ENCODE peak calls at places on chromosomes 11 and 22, in eight cellular contexts. U is neural crest cell, S is pancreas, B is coronary artery, V is AG09319, C is neural progenitor cell, J is HCT116, P is type B pancreatic cell. K is an unnamed sample.

GRCh38 chr11:5443835-5444393 is 2.6 kb upstream of the OR51I1 start:
- DNase-seq in C (no peak), B (no peak), P (no peak), S (no peak), V (no peak), J (no peak), U (no peak), K (no peak)

GRCh38 chr22:39422101-39422500 is 22.5 kb downstream of the TAB1 start:
- DNase-seq in B (no peak), V (no peak), U (no peak), S (no peak), P (no peak), J (no peak), C (no peak), K (no peak)

GRCh38 chr11:102473543-102473942 is 21.0 kb upstream of the TMEM123 start:
- DNase-seq in C (no peak), B (no peak), S (no peak), J (no peak), V (no peak), U (no peak), P (no peak), K (no peak)

GRCh38 chr11:39236916-39237315 is 2222.5 kb downstream of the LRRC4C start:
- DNase-seq in C (peak), P (no peak), U (no peak), J (no peak), V (no peak), S (no peak), B (no peak), K (no peak)

GRCh38 chr11:12862761-12863469 is 146.2 kb upstream of the RASSF10 start:
- DNase-seq in C (peak), V (peak), B (no peak), J (no peak), S (no peak), P (no peak), U (peak), K (no peak)

GRCh38 chr11:7592706-7593105 is 78.9 kb downstream of the PPFIBP2 start:
- DNase-seq in P (no peak), B (peak), U (no peak), S (peak), C (no peak), J (no peak), V (peak), K (no peak)

GRCh38 chr22:19037282-19038163 is 84.7 kb downstream of the DGCR2 start:
- DNase-seq in J (no peak), S (no peak), P (peak), B (no peak), U (no peak), V (no peak), C (no peak), K (no peak)

GRCh38 chr11:19921976-19922688 is 209.5 kb downstream of the NAV2 start:
- DNase-seq in U (no peak), P (no peak), C (no peak), V (no peak), J (no peak), S (no peak), B (no peak), K (no peak)

GRCh38 chr11:58024601-58025091 is 965 bp downstream of the OR9Q1 start:
- DNase-seq in U (no peak), V (no peak), J (no peak), C (no peak), B (no peak), P (no peak), S (peak), K (no peak)

DNA sequence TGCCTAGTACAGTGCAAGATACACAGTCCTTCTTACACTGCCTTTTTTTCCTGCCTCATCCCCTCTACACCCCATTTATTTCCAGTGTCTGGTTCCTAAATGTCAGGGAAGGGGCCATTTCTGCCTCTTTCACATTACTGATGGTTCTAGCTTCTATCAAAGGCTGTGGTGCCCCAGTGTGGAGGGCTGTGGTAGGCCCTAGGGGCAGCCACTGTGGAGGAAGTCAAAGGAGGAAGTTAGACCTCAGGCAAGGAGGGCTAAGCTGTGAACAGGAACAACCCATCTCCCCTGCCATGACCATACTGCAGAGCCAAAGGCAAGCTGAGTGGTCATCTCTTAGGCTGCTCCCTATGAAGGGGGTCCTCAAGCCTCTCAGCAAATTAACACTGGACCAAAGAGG is 81.9 kb upstream of the CRTAM start:
- DNase-seq in J (no peak), P (no peak), S (no peak), B (no peak), C (no peak), V (no peak), U (no peak), K (peak)
- TF ChIP-seq CTCF in J (no peak), P (no peak), S (no peak), B (no peak), C (no peak), V (peak), U (no peak), K (peak)

DNA sequence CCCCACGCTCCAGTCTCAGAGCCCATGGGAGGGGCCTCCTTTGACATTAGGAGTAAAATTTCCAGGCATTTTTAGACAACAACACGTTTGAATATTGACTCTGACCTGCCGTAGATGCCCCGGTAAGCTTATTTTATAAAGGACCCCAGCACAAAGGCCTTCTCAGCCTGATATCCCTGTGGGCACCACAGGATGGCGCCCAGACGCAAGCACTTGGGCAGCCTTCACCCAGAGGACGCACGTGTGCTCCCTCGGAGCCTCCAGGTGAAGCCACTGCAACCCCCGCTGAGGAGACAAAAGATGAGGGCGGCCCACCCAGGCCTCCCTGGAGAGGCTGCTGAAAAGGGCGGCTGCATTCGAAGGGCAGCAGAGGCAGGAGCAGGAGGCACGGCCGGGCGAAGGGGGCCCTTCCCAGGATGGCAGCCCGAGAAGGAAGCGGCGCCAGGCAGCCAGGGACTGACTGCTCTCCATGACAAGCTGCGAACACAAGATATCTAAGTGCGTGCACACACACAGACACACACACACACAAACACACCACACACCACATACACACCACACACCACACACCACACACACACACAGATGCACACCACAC is 15.2 kb upstream of the TH start:
- DNase-seq in V (no peak), S (no peak), C (peak), P (no peak), B (no peak), J (peak), U (peak), K (no peak)
- TF ChIP-seq CTCF in V (no peak), S (peak), C (peak), P (peak), B (no peak), J (peak), U (peak), K (peak)

GRCh38 chr22:30445438-30445936 is 19.9 kb downstream of the MTFP1 start:
- DNase-seq in C (no peak), B (no peak), U (no peak), S (no peak), J (no peak), P (no peak), V (no peak), K (no peak)
- TF ChIP-seq CTCF in C (no peak), B (no peak), U (no peak), S (no peak), J (no peak), P (peak), V (no peak), K (peak)

DNA sequence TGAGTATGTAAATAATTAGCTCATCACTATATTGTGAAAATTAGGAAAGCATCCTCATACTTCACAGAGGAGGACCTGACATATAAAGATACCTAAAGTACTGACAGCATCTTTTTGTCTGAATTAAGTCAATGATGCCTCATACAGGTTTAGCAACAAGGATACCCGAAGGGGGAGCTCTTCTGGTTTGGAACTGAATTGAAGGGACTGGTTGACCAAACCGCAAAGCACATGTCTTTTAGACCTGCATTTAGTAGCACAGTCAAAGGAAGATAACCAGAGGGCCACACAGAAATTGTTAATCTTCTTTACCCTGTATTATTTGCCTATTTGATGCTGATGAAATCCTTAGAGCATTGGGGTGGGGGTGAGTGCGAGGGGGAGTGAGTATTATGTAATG is 12.9 kb upstream of the WT1 start:
- DNase-seq in S (no peak), J (peak), V (no peak), P (no peak), U (peak), C (peak), B (no peak), K (no peak)
- TF ChIP-seq CTCF in S (no peak), J (peak), V (no peak), P (peak), U (peak), C (peak), B (no peak), K (peak)